ENCODE peak calls at places on chromosomes 12 and 14, in seven cellular contexts. One of them, this sample, is unnamed.

GRCh38 chr12:28878629-28879028 is 270.4 kb upstream of the FAR2 start:
- DNase-seq in left lung: no peak
- DNase-seq in BE2C: no peak
- DNase-seq in CD8-positive, alpha-beta T cell: no peak
- DNase-seq in psoas muscle: no peak
- DNase-seq in PC-9: no peak
- DNase-seq in BJ: no peak
- DNase-seq in this sample: no peak

GRCh38 chr12:20950248-20950647 is 139.7 kb downstream of the SLCO1B3 start:
- DNase-seq in PC-9: no peak
- DNase-seq in BJ: no peak
- DNase-seq in left lung: no peak
- DNase-seq in BE2C: no peak
- DNase-seq in CD8-positive, alpha-beta T cell: no peak
- DNase-seq in psoas muscle: no peak
- DNase-seq in this sample: no peak

GRCh38 chr14:81784084-81784483 is 250.4 kb upstream of the SEL1L start:
- DNase-seq in BE2C: no peak
- DNase-seq in psoas muscle: peak; percentile 11
- DNase-seq in left lung: no peak
- DNase-seq in BJ: no peak
- DNase-seq in CD8-positive, alpha-beta T cell: no peak
- DNase-seq in PC-9: no peak
- DNase-seq in this sample: no peak

GRCh38 chr12:61367281-61367785 is 892.9 kb upstream of the USP15 start:
- DNase-seq in BE2C: no peak
- DNase-seq in BJ: no peak
- DNase-seq in psoas muscle: no peak
- DNase-seq in left lung: no peak
- DNase-seq in PC-9: no peak
- DNase-seq in CD8-positive, alpha-beta T cell: no peak
- DNase-seq in this sample: no peak

GRCh38 chr12:109250523-109250922 is 58.6 kb downstream of the FOXN4 start:
- DNase-seq in psoas muscle: no peak
- DNase-seq in BJ: no peak
- DNase-seq in CD8-positive, alpha-beta T cell: no peak
- DNase-seq in BE2C: no peak
- DNase-seq in left lung: no peak
- DNase-seq in PC-9: no peak
- DNase-seq in this sample: no peak

GRCh38 chr14:36510078-36510799 is 9.8 kb downstream of the NKX2-1 start:
- DNase-seq in BE2C: no peak
- DNase-seq in BJ: no peak
- DNase-seq in PC-9: no peak
- DNase-seq in CD8-positive, alpha-beta T cell: no peak
- DNase-seq in psoas muscle: no peak
- DNase-seq in left lung: peak; percentile 74
- DNase-seq in this sample: no peak

GRCh38 chr12:107912421-107913004 is 138.0 kb downstream of the ASCL4 start:
- DNase-seq in PC-9: peak; percentile 12
- DNase-seq in psoas muscle: peak; percentile 23
- DNase-seq in BJ: no peak
- DNase-seq in left lung: peak; percentile 84
- DNase-seq in BE2C: peak; percentile 65
- DNase-seq in CD8-positive, alpha-beta T cell: peak; percentile 8
- DNase-seq in this sample: no peak

GRCh38 chr12:58576071-58576470 is 344.2 kb downstream of the LRIG3 start:
- DNase-seq in psoas muscle: no peak
- DNase-seq in CD8-positive, alpha-beta T cell: no peak
- DNase-seq in left lung: no peak
- DNase-seq in PC-9: no peak
- DNase-seq in BJ: no peak
- DNase-seq in BE2C: no peak
- DNase-seq in this sample: no peak

GRCh38 chr12:55996715-55997534 is at the start of gene SUOX:
- DNase-seq in PC-9: peak; percentile 95
- DNase-seq in psoas muscle: peak; percentile 96
- DNase-seq in BE2C: peak; percentile 96
- DNase-seq in CD8-positive, alpha-beta T cell: peak; percentile 14
- DNase-seq in BJ: peak; percentile 89
- DNase-seq in left lung: peak; percentile 99
- DNase-seq in this sample: peak; percentile 96

GRCh38 chr14:105484069-105484996 is 2.4 kb upstream of the CRIP1 start:
- DNase-seq in BJ: no peak
- DNase-seq in BE2C: no peak
- DNase-seq in PC-9: peak; percentile 24
- DNase-seq in CD8-positive, alpha-beta T cell: no peak
- DNase-seq in left lung: no peak
- DNase-seq in psoas muscle: peak; percentile 64
- DNase-seq in this sample: no peak

GRCh38 chr14:23085458-23085857 is 9.5 kb downstream of the ACIN1 start:
- DNase-seq in BE2C: no peak
- DNase-seq in left lung: no peak
- DNase-seq in psoas muscle: no peak
- DNase-seq in PC-9: no peak
- DNase-seq in CD8-positive, alpha-beta T cell: no peak
- DNase-seq in BJ: no peak
- DNase-seq in this sample: no peak

GRCh38 chr12:7122876-7123769 is 5.6 kb downstream of the RBP5 start:
- DNase-seq in left lung: no peak
- DNase-seq in PC-9: no peak
- DNase-seq in psoas muscle: no peak
- DNase-seq in BE2C: no peak
- DNase-seq in BJ: no peak
- DNase-seq in CD8-positive, alpha-beta T cell: no peak
- DNase-seq in this sample: no peak

GRCh38 chr14:93430319-93430801 is 379 bp upstream of the UNC79 start:
- DNase-seq in BE2C: peak; percentile 89
- DNase-seq in PC-9: no peak
- DNase-seq in psoas muscle: peak; percentile 8
- DNase-seq in left lung: peak; percentile 43
- DNase-seq in BJ: no peak
- DNase-seq in CD8-positive, alpha-beta T cell: no peak
- DNase-seq in this sample: no peak

GRCh38 chr14:103136388-103137271 is 13.4 kb downstream of the TNFAIP2 start:
- DNase-seq in BJ: no peak
- DNase-seq in CD8-positive, alpha-beta T cell: no peak
- DNase-seq in BE2C: no peak
- DNase-seq in PC-9: peak; percentile 86
- DNase-seq in psoas muscle: peak; percentile 64
- DNase-seq in left lung: peak; percentile 41
- DNase-seq in this sample: no peak

GRCh38 chr12:80195143-80195726 is 95.9 kb downstream of the OTOGL start:
- DNase-seq in PC-9: peak; percentile 17
- DNase-seq in CD8-positive, alpha-beta T cell: no peak
- DNase-seq in BE2C: peak; percentile 19
- DNase-seq in BJ: no peak
- DNase-seq in left lung: no peak
- DNase-seq in psoas muscle: no peak
- DNase-seq in this sample: no peak

GRCh38 chr14:58572092-58572853 is 65.5 kb upstream of the DACT1 start:
- DNase-seq in psoas muscle: no peak
- DNase-seq in PC-9: no peak
- DNase-seq in left lung: no peak
- DNase-seq in BE2C: no peak
- DNase-seq in CD8-positive, alpha-beta T cell: no peak
- DNase-seq in BJ: no peak
- DNase-seq in this sample: peak; percentile 55

GRCh38 chr12:131264625-131265024 is 310.9 kb downstream of the ADGRD1 start:
- DNase-seq in BJ: no peak
- DNase-seq in CD8-positive, alpha-beta T cell: no peak
- DNase-seq in psoas muscle: no peak
- DNase-seq in left lung: peak; percentile 83
- DNase-seq in PC-9: no peak
- DNase-seq in BE2C: no peak
- DNase-seq in this sample: no peak

GRCh38 chr12:73221836-73222235 is 949.7 kb downstream of the TRHDE start:
- DNase-seq in left lung: no peak
- DNase-seq in BE2C: no peak
- DNase-seq in BJ: no peak
- DNase-seq in PC-9: no peak
- DNase-seq in CD8-positive, alpha-beta T cell: no peak
- DNase-seq in psoas muscle: no peak
- DNase-seq in this sample: no peak

GRCh38 chr12:124464830-124465229 is 102.6 kb downstream of the NCOR2 start:
- DNase-seq in BE2C: no peak
- DNase-seq in left lung: no peak
- DNase-seq in PC-9: no peak
- DNase-seq in BJ: no peak
- DNase-seq in CD8-positive, alpha-beta T cell: no peak
- DNase-seq in psoas muscle: no peak
- DNase-seq in this sample: no peak
- H3K36me3 ChIP-seq in BE2C: peaks cover 71% of the 10 kb centered on the region
- H3K36me3 ChIP-seq in left lung: peaks cover 76% of the 10 kb centered on the region
- H3K36me3 ChIP-seq in PC-9: peaks cover 11% of the 10 kb centered on the region
- H3K36me3 ChIP-seq in BJ: peaks cover 34% of the 10 kb centered on the region
- H3K36me3 ChIP-seq in CD8-positive, alpha-beta T cell: no peaks in the 10 kb centered on the region
- H3K36me3 ChIP-seq in psoas muscle: peaks cover 37% of the 10 kb centered on the region
- H3K36me3 ChIP-seq in this sample: peaks cover 14% of the 10 kb centered on the region

DNA sequence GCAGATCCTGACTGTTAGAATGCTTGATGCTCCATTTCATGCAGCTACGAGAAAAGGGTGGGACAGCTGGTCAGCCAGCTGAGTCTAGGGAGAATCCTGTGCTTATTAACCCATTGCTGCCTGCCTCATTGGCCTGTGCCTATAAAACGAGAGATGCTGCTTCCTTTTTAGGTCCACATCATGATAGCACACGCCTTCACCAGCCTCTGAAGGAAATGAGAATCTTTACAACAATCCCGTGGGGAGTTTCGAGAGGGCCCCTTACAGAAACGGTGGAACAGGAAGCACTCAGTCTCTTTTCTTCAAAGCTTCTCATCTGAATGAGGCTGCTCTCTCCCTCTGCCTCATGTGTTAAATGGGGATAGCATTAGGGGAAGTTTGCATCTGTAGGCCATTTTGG is 147.3 kb upstream of the RFLNA start:
- DNase-seq in PC-9: no peak
- DNase-seq in BJ: no peak
- DNase-seq in BE2C: no peak
- DNase-seq in left lung: no peak
- DNase-seq in psoas muscle: no peak
- DNase-seq in CD8-positive, alpha-beta T cell: no peak
- DNase-seq in this sample: no peak
- TF ChIP-seq CTCF in PC-9: no peak
- TF ChIP-seq CTCF in BJ: no peak
- TF ChIP-seq CTCF in BE2C: no peak
- TF ChIP-seq CTCF in left lung: no peak
- TF ChIP-seq CTCF in psoas muscle: no peak
- TF ChIP-seq CTCF in CD8-positive, alpha-beta T cell: no peak
- TF ChIP-seq CTCF in this sample: no peak

GRCh38 chr12:22533155-22533554 is 11.2 kb downstream of the C2CD5 start:
- DNase-seq in psoas muscle: no peak
- DNase-seq in CD8-positive, alpha-beta T cell: no peak
- DNase-seq in left lung: no peak
- DNase-seq in BE2C: no peak
- DNase-seq in PC-9: no peak
- DNase-seq in BJ: no peak
- DNase-seq in this sample: no peak
- H3K4me3 ChIP-seq in psoas muscle: no peak overlapping the region
- H3K4me3 ChIP-seq in CD8-positive, alpha-beta T cell: no peak overlapping the region
- H3K4me3 ChIP-seq in left lung: no peak overlapping the region
- H3K4me3 ChIP-seq in BE2C: no peak overlapping the region
- H3K4me3 ChIP-seq in PC-9: no peak overlapping the region
- H3K4me3 ChIP-seq in BJ: no peak overlapping the region
- H3K4me3 ChIP-seq in this sample: no peak overlapping the region

GRCh38 chr14:35028435-35028834 is 17.6 kb upstream of the FAM177A1 start:
- DNase-seq in PC-9: no peak
- DNase-seq in psoas muscle: no peak
- DNase-seq in CD8-positive, alpha-beta T cell: no peak
- DNase-seq in left lung: no peak
- DNase-seq in BE2C: no peak
- DNase-seq in BJ: no peak
- DNase-seq in this sample: no peak

GRCh38 chr14:35034440-35034833 is 11.6 kb upstream of the FAM177A1 start:
- DNase-seq in BE2C: no peak
- DNase-seq in left lung: no peak
- DNase-seq in CD8-positive, alpha-beta T cell: no peak
- DNase-seq in psoas muscle: no peak
- DNase-seq in BJ: no peak
- DNase-seq in PC-9: no peak
- DNase-seq in this sample: no peak

GRCh38 chr14:35032562-35032961 is 13.5 kb upstream of the FAM177A1 start:
- DNase-seq in psoas muscle: no peak
- DNase-seq in PC-9: no peak
- DNase-seq in BJ: no peak
- DNase-seq in left lung: no peak
- DNase-seq in BE2C: no peak
- DNase-seq in CD8-positive, alpha-beta T cell: no peak
- DNase-seq in this sample: no peak
- H3K36me3 ChIP-seq in psoas muscle: peaks cover 59% of the 10 kb centered on the region
- H3K36me3 ChIP-seq in PC-9: no peaks in the 10 kb centered on the region
- H3K36me3 ChIP-seq in BJ: peaks cover 5% of the 10 kb centered on the region
- H3K36me3 ChIP-seq in left lung: peaks cover 71% of the 10 kb centered on the region
- H3K36me3 ChIP-seq in BE2C: peaks cover 30% of the 10 kb centered on the region
- H3K36me3 ChIP-seq in CD8-positive, alpha-beta T cell: peaks cover 4% of the 10 kb centered on the region
- H3K36me3 ChIP-seq in this sample: peaks cover 1% of the 10 kb centered on the region